ENCODE peak calls at places on chromosomes 16 and 17, in nine cellular contexts. P is transverse colon; N is RWPE2; D is AG10803; R is effector memory CD4-positive, alpha-beta T cell; X is A673; G is Peyer's patch; V is brain microvascular endothelial cell; T is CD4-positive, CD25-positive, alpha-beta regulatory T cell. I is an unnamed sample.

GRCh38 chr17:2412561-2413021 is 11.7 kb upstream of the MNT start:
- DNase-seq in V (no peak), P (no peak), T (no peak), R (no peak), G (no peak), N (no peak), X (peak; percentile 78), D (peak; percentile 75), I (no peak)

GRCh38 chr16:81798311-81799137 is 19.4 kb downstream of the PLCG2 start:
- DNase-seq in D (no peak), G (peak; percentile 86), T (no peak), R (no peak), N (no peak), V (no peak), X (peak; percentile 84), P (peak; percentile 36), I (peak; percentile 96)

GRCh38 chr17:43468746-43469544 is 14.8 kb upstream of the DHX8 start:
- DNase-seq in V (peak; percentile 89), G (no peak), P (no peak), D (peak; percentile 96), R (no peak), X (peak; percentile 7), T (no peak), N (peak; percentile 82), I (no peak)

GRCh38 chr16:28561557-28562187 is 8.0 kb downstream of the SGF29 start:
- DNase-seq in X (no peak), V (no peak), N (no peak), G (no peak), D (no peak), R (no peak), P (no peak), T (no peak), I (no peak)

GRCh38 chr16:4513086-4513860 is 25.3 kb downstream of the CDIP1 start:
- DNase-seq in V (no peak), D (no peak), G (no peak), R (no peak), P (no peak), X (no peak), N (no peak), T (no peak), I (no peak)

GRCh38 chr17:35022536-35023063 is 40.9 kb downstream of the RFFL start:
- DNase-seq in V (peak; percentile 97), T (peak; percentile 62), P (peak; percentile 59), N (peak; percentile 71), X (peak; percentile 35), G (peak; percentile 84), R (peak; percentile 65), D (peak; percentile 78), I (no peak)

GRCh38 chr17:32227910-32228309 is 37.7 kb upstream of the RHBDL3 start:
- DNase-seq in P (no peak), T (no peak), D (no peak), R (no peak), X (no peak), N (no peak), G (no peak), V (no peak), I (no peak)

GRCh38 chr16:87844374-87844733 is 25.0 kb downstream of the SLC7A5 start:
- DNase-seq in V (peak; percentile 47), D (no peak), N (no peak), G (no peak), T (no peak), X (peak; percentile 69), R (no peak), P (no peak), I (no peak)

GRCh38 chr16:87713469-87714229 is 52.1 kb downstream of the KLHDC4 start:
- DNase-seq in G (peak; percentile 65), P (no peak), V (no peak), D (no peak), X (no peak), N (no peak), R (peak; percentile 26), T (peak; percentile 49), I (peak; percentile 91)

GRCh38 chr17:17417718-17418151 is 59.1 kb upstream of the MED9 start:
- DNase-seq in D (no peak), R (no peak), P (peak; percentile 50), X (no peak), V (no peak), G (peak; percentile 84), N (peak; percentile 7), T (no peak), I (no peak)

GRCh38 chr16:86783626-86784266 is 205.4 kb downstream of the FOXL1 start:
- DNase-seq in T (no peak), V (no peak), D (peak; percentile 83), N (no peak), P (no peak), X (no peak), G (no peak), R (no peak), I (no peak)

GRCh38 chr17:45413498-45413923 is 19.2 kb downstream of the ARHGAP27 start:
- DNase-seq in T (no peak), D (no peak), N (no peak), X (no peak), G (peak; percentile 94), V (no peak), P (peak; percentile 92), R (no peak), I (no peak)

GRCh38 chr17:72472116-72472515 is 351.3 kb downstream of the SOX9 start:
- DNase-seq in R (no peak), P (no peak), V (no peak), N (no peak), D (no peak), T (no peak), X (no peak), G (no peak), I (no peak)

GRCh38 chr17:69477204-69477899 is 62.9 kb downstream of the MAP2K6 start:
- DNase-seq in X (no peak), P (no peak), R (no peak), D (no peak), G (no peak), N (no peak), T (no peak), V (no peak), I (no peak)

GRCh38 chr16:68470461-68471150 is 22.3 kb upstream of the SMPD3 start:
- DNase-seq in X (no peak), T (no peak), R (no peak), D (no peak), N (no peak), V (no peak), G (peak; percentile 79), P (peak; percentile 63), I (peak; percentile 42)

GRCh38 chr16:89560413-89561194 is at the start of gene RPL13:
- DNase-seq in N (peak; percentile 95), R (peak; percentile 86), G (peak; percentile 98), D (peak; percentile 95), V (peak; percentile 93), P (peak; percentile 95), X (peak; percentile 98), T (peak; percentile 94), I (peak; percentile 97)

GRCh38 chr16:84738255-84739038 is 38.6 kb downstream of the USP10 start:
- DNase-seq in T (peak; percentile 79), D (peak; percentile 62), P (peak; percentile 91), N (peak; percentile 76), V (peak; percentile 82), G (peak; percentile 95), X (peak; percentile 87), R (peak; percentile 61), I (peak; percentile 88)

GRCh38 chr16:710500-711075 is 4.3 kb upstream of the METRN start:
- DNase-seq in D (no peak), P (no peak), N (no peak), R (no peak), T (no peak), X (no peak), V (no peak), G (no peak), I (no peak)
- H3K4me3 ChIP-seq in D (no peak overlapping the region), P (no peak overlapping the region), N (no peak overlapping the region), R (no peak overlapping the region), T (no peak overlapping the region), X (no peak overlapping the region), V (no peak overlapping the region), G (no peak overlapping the region), I (no peak overlapping the region)

DNA sequence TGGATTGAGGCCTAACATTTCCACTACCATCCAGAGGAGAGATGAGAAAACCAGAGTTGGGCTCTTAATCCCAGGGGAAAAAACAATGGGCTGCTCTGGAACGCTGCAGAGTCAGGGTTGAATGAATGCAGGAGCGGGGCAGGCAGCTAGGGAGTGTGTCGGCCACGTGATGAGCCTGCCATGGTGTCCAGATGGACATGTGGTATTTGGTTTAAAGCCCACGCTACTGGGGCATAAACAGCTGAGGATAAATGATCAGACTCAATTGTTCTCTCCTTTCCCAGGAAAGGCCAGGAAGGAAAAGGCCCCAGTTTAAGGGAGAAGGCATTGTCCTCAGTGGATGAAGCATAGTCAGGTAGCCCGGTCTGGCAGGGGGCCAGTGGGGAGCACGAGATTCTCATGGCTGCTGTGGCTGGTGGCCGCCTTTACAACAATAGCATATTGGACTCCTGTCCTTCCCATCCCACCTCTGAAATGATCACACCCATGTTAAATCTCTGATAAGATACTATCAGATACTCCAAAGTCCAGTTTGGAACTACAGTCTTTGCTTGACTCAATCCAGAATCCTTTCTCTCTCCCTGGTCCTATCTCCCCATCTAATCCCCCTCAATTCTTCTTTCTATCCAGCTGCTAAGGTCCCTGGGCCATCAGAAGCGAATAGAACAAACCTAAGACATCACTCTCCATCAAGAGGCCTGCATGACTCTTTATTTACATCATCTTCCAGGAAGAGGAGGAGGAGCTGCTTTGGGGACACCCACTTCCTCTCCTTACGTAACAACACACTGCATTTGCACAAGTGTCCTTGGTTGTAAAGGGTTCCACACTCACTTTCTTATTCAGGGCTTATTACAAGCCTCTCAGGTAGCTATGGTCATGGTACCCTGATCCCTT is 20.4 kb downstream of the CA4 start:
- DNase-seq in R (no peak), X (no peak), G (peak; percentile 86), T (peak; percentile 59), V (no peak), P (peak; percentile 86), D (peak; percentile 76), N (no peak), I (peak; percentile 45)
- H3K4me3 ChIP-seq in R (no peak overlapping the region), X (no peak overlapping the region), G (no peak overlapping the region), T (peak overlapping the region; percentile 44), V (no peak overlapping the region), P (no peak overlapping the region), D (no peak overlapping the region), N (no peak overlapping the region), I (no peak overlapping the region)

GRCh38 chr17:64205804-64206203 is 57.3 kb downstream of the TEX2 start:
- DNase-seq in V (no peak), D (no peak), G (no peak), R (no peak), N (no peak), X (no peak), P (no peak), T (no peak), I (no peak)
- H3K4me3 ChIP-seq in V (no peak overlapping the region), D (no peak overlapping the region), G (no peak overlapping the region), R (no peak overlapping the region), N (no peak overlapping the region), X (no peak overlapping the region), P (no peak overlapping the region), T (no peak overlapping the region), I (no peak overlapping the region)

DNA sequence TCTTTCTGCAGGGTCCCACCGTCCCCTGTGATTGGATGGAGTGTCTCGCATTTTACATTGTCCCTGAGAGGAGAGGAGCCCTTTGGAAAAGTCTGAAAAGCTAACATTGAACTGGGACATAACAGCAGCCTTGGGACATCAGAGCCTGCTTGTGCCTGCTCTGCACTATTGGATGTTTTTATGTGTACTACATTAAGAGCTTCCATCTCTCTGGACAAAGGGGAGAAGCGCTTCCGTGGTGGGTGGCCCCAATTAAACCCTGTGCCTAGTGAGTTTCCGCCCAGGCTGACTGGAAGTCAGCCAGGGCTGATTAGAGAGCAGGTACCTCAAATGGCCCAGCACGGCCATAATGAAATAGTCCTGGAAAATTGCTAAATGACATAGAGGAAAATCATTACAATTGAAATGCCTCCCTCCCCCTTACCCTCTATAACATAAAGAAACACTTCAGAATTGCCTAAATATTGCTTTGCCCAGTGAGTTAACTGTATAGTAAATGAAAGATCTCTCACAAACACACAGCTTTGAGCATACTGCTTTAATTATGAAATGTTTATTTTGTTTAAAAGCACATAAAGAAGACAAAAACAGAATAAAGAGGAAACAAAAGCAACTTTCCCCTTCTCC is 9.1 kb upstream of the ADAMTS18 start:
- DNase-seq in D (no peak), R (no peak), N (no peak), P (no peak), G (no peak), V (no peak), T (no peak), X (no peak), I (no peak)
- H3K4me3 ChIP-seq in D (no peak overlapping the region), R (no peak overlapping the region), N (no peak overlapping the region), P (no peak overlapping the region), G (no peak overlapping the region), V (no peak overlapping the region), T (no peak overlapping the region), X (no peak overlapping the region), I (no peak overlapping the region)

I was measured in OCI-LY7.